ENCODE peak calls at places on chromosomes 6 and 20, in ten cellular contexts. One of them, this sample, is unnamed.

GRCh38 chr6:93786474-93787330 is 367.3 kb upstream of the EPHA7 start:
- DNase-seq in neural crest cell: no peak
- DNase-seq in coronary artery: no peak
- DNase-seq in fibroblast of pulmonary artery: no peak
- DNase-seq in fibroblast of lung: no peak
- DNase-seq in brain microvascular endothelial cell: peak
- DNase-seq in bronchial epithelial cell: no peak
- DNase-seq in ascending aorta: no peak
- DNase-seq in B cell: no peak
- DNase-seq in psoas muscle: no peak
- DNase-seq in this sample: no peak

GRCh38 chr20:64230461-64231145 is 24.9 kb upstream of the PCMTD2 start:
- DNase-seq in neural crest cell: no peak
- DNase-seq in coronary artery: no peak
- DNase-seq in fibroblast of pulmonary artery: no peak
- DNase-seq in fibroblast of lung: no peak
- DNase-seq in brain microvascular endothelial cell: no peak
- DNase-seq in bronchial epithelial cell: no peak
- DNase-seq in ascending aorta: no peak
- DNase-seq in B cell: no peak
- DNase-seq in psoas muscle: peak
- DNase-seq in this sample: no peak

GRCh38 chr20:13610205-13610604 is 28.5 kb downstream of the TASP1 start:
- DNase-seq in neural crest cell: no peak
- DNase-seq in coronary artery: no peak
- DNase-seq in fibroblast of pulmonary artery: no peak
- DNase-seq in fibroblast of lung: no peak
- DNase-seq in brain microvascular endothelial cell: no peak
- DNase-seq in bronchial epithelial cell: no peak
- DNase-seq in ascending aorta: no peak
- DNase-seq in B cell: no peak
- DNase-seq in psoas muscle: no peak
- DNase-seq in this sample: no peak

GRCh38 chr6:142088858-142089216 is 43.9 kb upstream of the GJE1 start:
- DNase-seq in neural crest cell: no peak
- DNase-seq in coronary artery: no peak
- DNase-seq in fibroblast of pulmonary artery: peak
- DNase-seq in fibroblast of lung: peak
- DNase-seq in brain microvascular endothelial cell: peak
- DNase-seq in bronchial epithelial cell: peak
- DNase-seq in ascending aorta: no peak
- DNase-seq in B cell: no peak
- DNase-seq in psoas muscle: no peak
- DNase-seq in this sample: no peak

GRCh38 chr20:59042796-59043621 is 423 bp upstream of the PRELID3B start:
- DNase-seq in neural crest cell: peak
- DNase-seq in coronary artery: peak
- DNase-seq in fibroblast of pulmonary artery: peak
- DNase-seq in fibroblast of lung: peak
- DNase-seq in brain microvascular endothelial cell: peak
- DNase-seq in bronchial epithelial cell: peak
- DNase-seq in ascending aorta: peak
- DNase-seq in B cell: peak
- DNase-seq in psoas muscle: peak
- DNase-seq in this sample: peak

GRCh38 chr20:60428651-60429050 is 470.4 kb downstream of the CDH26 start:
- DNase-seq in neural crest cell: no peak
- DNase-seq in coronary artery: no peak
- DNase-seq in fibroblast of pulmonary artery: no peak
- DNase-seq in fibroblast of lung: no peak
- DNase-seq in brain microvascular endothelial cell: no peak
- DNase-seq in bronchial epithelial cell: no peak
- DNase-seq in ascending aorta: no peak
- DNase-seq in B cell: no peak
- DNase-seq in psoas muscle: no peak
- DNase-seq in this sample: no peak

GRCh38 chr6:16764188-16764950 is 3.1 kb upstream of the ATXN1 start:
- DNase-seq in neural crest cell: no peak
- DNase-seq in coronary artery: no peak
- DNase-seq in fibroblast of pulmonary artery: peak
- DNase-seq in fibroblast of lung: peak
- DNase-seq in brain microvascular endothelial cell: peak
- DNase-seq in bronchial epithelial cell: peak
- DNase-seq in ascending aorta: no peak
- DNase-seq in B cell: no peak
- DNase-seq in psoas muscle: no peak
- DNase-seq in this sample: no peak

GRCh38 chr6:125421853-125422252 is 120.1 kb upstream of the HDDC2 start:
- DNase-seq in neural crest cell: peak
- DNase-seq in coronary artery: peak
- DNase-seq in fibroblast of pulmonary artery: peak
- DNase-seq in fibroblast of lung: peak
- DNase-seq in brain microvascular endothelial cell: peak
- DNase-seq in bronchial epithelial cell: peak
- DNase-seq in ascending aorta: peak
- DNase-seq in B cell: no peak
- DNase-seq in psoas muscle: peak
- DNase-seq in this sample: no peak

GRCh38 chr6:46098678-46099077 is 31.1 kb upstream of the ENPP4 start:
- DNase-seq in neural crest cell: no peak
- DNase-seq in coronary artery: no peak
- DNase-seq in fibroblast of pulmonary artery: no peak
- DNase-seq in fibroblast of lung: no peak
- DNase-seq in brain microvascular endothelial cell: no peak
- DNase-seq in bronchial epithelial cell: no peak
- DNase-seq in ascending aorta: no peak
- DNase-seq in B cell: no peak
- DNase-seq in psoas muscle: peak
- DNase-seq in this sample: no peak

GRCh38 chr6:15247750-15248450 is 2.0 kb downstream of the JARID2 start:
- DNase-seq in neural crest cell: peak
- DNase-seq in coronary artery: peak
- DNase-seq in fibroblast of pulmonary artery: peak
- DNase-seq in fibroblast of lung: peak
- DNase-seq in brain microvascular endothelial cell: peak
- DNase-seq in bronchial epithelial cell: peak
- DNase-seq in ascending aorta: peak
- DNase-seq in B cell: peak
- DNase-seq in psoas muscle: peak
- DNase-seq in this sample: no peak

GRCh38 chr6:13924949-13925881 is at the start of gene RNF182:
- DNase-seq in neural crest cell: no peak
- DNase-seq in coronary artery: no peak
- DNase-seq in fibroblast of pulmonary artery: no peak
- DNase-seq in fibroblast of lung: no peak
- DNase-seq in brain microvascular endothelial cell: no peak
- DNase-seq in bronchial epithelial cell: no peak
- DNase-seq in ascending aorta: no peak
- DNase-seq in B cell: no peak
- DNase-seq in psoas muscle: no peak
- DNase-seq in this sample: peak

GRCh38 chr6:112743343-112743742 is 396.2 kb downstream of the RFPL4B start:
- DNase-seq in neural crest cell: no peak
- DNase-seq in coronary artery: no peak
- DNase-seq in fibroblast of pulmonary artery: no peak
- DNase-seq in fibroblast of lung: peak
- DNase-seq in brain microvascular endothelial cell: no peak
- DNase-seq in bronchial epithelial cell: no peak
- DNase-seq in ascending aorta: no peak
- DNase-seq in B cell: no peak
- DNase-seq in psoas muscle: no peak
- DNase-seq in this sample: no peak

GRCh38 chr6:116329156-116329555 is 41.6 kb upstream of the DSE start:
- DNase-seq in neural crest cell: no peak
- DNase-seq in coronary artery: no peak
- DNase-seq in fibroblast of pulmonary artery: no peak
- DNase-seq in fibroblast of lung: no peak
- DNase-seq in brain microvascular endothelial cell: no peak
- DNase-seq in bronchial epithelial cell: no peak
- DNase-seq in ascending aorta: no peak
- DNase-seq in B cell: no peak
- DNase-seq in psoas muscle: no peak
- DNase-seq in this sample: no peak

GRCh38 chr20:25100914-25101313 is 19.0 kb upstream of the VSX1 start:
- DNase-seq in neural crest cell: no peak
- DNase-seq in coronary artery: no peak
- DNase-seq in fibroblast of pulmonary artery: no peak
- DNase-seq in fibroblast of lung: no peak
- DNase-seq in brain microvascular endothelial cell: no peak
- DNase-seq in bronchial epithelial cell: no peak
- DNase-seq in ascending aorta: no peak
- DNase-seq in B cell: no peak
- DNase-seq in psoas muscle: no peak
- DNase-seq in this sample: no peak

GRCh38 chr6:54802775-54803631 is 43.6 kb upstream of the FAM83B start:
- DNase-seq in neural crest cell: no peak
- DNase-seq in coronary artery: no peak
- DNase-seq in fibroblast of pulmonary artery: peak
- DNase-seq in fibroblast of lung: peak
- DNase-seq in brain microvascular endothelial cell: peak
- DNase-seq in bronchial epithelial cell: peak
- DNase-seq in ascending aorta: no peak
- DNase-seq in B cell: no peak
- DNase-seq in psoas muscle: no peak
- DNase-seq in this sample: no peak

DNA sequence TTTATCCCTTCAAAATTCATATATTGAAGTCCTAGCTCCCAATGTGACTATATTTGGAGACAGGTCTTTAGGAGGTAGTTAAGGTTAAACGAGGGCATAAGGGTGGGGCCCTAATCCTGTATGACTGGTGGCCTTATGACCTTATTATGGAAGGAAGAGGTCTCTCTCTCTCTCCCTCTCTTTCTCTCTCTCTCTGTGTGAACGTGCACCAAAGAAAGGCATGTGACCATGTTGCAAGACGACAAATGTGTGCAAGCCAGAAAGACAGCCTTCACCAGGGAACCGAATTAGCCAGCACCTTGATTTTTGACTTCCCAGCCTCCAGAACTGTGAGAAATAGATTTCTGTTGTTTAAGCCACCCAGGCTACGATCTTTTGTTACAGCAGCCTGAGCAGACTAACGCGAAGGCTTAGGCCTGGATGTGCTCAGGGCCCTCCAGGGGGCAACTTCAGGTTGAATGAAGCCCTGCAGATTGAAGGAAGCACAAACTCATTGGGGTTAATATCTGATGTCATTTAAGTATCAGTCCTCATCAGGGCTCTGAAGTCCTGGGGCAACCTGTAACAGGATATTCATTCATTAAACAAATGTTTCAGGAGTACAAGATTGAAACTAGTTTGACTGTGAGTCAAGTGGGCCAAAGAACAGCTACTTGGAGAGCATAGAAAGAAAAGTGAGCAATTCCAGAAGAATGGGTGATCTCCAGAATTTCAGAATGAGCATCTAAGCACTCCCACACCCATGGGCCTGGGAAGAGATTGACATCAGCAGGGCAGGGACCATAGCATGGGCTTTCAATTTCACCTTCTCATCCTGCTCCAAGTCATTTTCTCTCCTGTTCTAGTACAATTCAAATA is 157.4 kb upstream of the TNFAIP3 start:
- DNase-seq in neural crest cell: no peak
- DNase-seq in coronary artery: no peak
- DNase-seq in fibroblast of pulmonary artery: peak
- DNase-seq in fibroblast of lung: peak
- DNase-seq in brain microvascular endothelial cell: peak
- DNase-seq in bronchial epithelial cell: peak
- DNase-seq in ascending aorta: no peak
- DNase-seq in B cell: no peak
- DNase-seq in psoas muscle: no peak
- DNase-seq in this sample: no peak
- TF ChIP-seq CTCF in neural crest cell: no peak
- TF ChIP-seq CTCF in coronary artery: no peak
- TF ChIP-seq CTCF in fibroblast of pulmonary artery: no peak
- TF ChIP-seq CTCF in fibroblast of lung: no peak
- TF ChIP-seq CTCF in brain microvascular endothelial cell: no peak
- TF ChIP-seq CTCF in bronchial epithelial cell: no peak
- TF ChIP-seq CTCF in ascending aorta: no peak
- TF ChIP-seq CTCF in B cell: no peak
- TF ChIP-seq CTCF in psoas muscle: no peak
- TF ChIP-seq CTCF in this sample: no peak

DNA sequence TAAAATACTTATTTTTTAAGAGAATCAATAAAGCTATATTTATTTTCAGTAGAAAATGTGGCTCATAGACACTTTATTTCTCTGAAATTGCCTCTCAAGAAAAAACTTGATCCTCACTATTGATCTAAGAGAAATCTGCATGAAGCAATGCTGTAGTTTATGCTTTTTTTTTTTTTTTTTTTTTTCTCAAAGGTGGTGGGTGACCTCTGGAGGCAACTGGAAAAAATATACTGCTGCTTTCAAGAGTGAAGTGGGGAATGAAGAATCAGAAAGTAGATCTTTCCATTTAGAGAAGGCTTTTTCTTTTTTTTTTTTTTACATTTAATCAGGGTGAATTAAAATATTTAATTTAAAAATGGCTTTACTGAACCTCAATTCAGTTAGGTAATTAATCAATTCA is 169.3 kb downstream of the SLC16A10 start:
- DNase-seq in neural crest cell: no peak
- DNase-seq in coronary artery: no peak
- DNase-seq in fibroblast of pulmonary artery: peak
- DNase-seq in fibroblast of lung: no peak
- DNase-seq in brain microvascular endothelial cell: no peak
- DNase-seq in bronchial epithelial cell: no peak
- DNase-seq in ascending aorta: no peak
- DNase-seq in B cell: no peak
- DNase-seq in psoas muscle: no peak
- DNase-seq in this sample: no peak
- TF ChIP-seq CTCF in neural crest cell: peak
- TF ChIP-seq CTCF in coronary artery: no peak
- TF ChIP-seq CTCF in fibroblast of pulmonary artery: peak
- TF ChIP-seq CTCF in fibroblast of lung: no peak
- TF ChIP-seq CTCF in brain microvascular endothelial cell: peak
- TF ChIP-seq CTCF in bronchial epithelial cell: no peak
- TF ChIP-seq CTCF in ascending aorta: no peak
- TF ChIP-seq CTCF in B cell: no peak
- TF ChIP-seq CTCF in psoas muscle: peak
- TF ChIP-seq CTCF in this sample: no peak

DNA sequence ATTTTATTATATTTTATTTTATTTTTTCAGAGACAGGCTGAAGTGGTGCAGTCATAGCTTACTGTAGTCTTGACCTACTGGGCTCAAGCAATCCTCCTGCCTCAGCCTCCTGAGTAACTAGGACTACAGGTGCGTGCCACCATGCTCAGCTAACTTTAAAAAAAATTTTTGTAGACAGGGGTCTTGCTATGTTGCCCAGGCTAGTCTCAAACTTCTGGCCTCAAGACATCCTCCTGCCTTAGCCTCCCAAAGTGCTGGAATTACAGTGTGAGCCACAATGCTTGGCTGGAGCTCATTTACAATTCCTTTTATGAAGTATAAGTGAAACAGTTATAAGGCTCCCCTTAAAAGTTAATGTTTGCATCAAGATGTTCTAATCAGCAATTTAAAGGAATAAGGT is 14.5 kb downstream of the FUCA2 start:
- DNase-seq in neural crest cell: no peak
- DNase-seq in coronary artery: no peak
- DNase-seq in fibroblast of pulmonary artery: no peak
- DNase-seq in fibroblast of lung: no peak
- DNase-seq in brain microvascular endothelial cell: no peak
- DNase-seq in bronchial epithelial cell: no peak
- DNase-seq in ascending aorta: no peak
- DNase-seq in B cell: no peak
- DNase-seq in psoas muscle: no peak
- DNase-seq in this sample: no peak
- TF ChIP-seq CTCF in neural crest cell: no peak
- TF ChIP-seq CTCF in coronary artery: no peak
- TF ChIP-seq CTCF in fibroblast of pulmonary artery: no peak
- TF ChIP-seq CTCF in fibroblast of lung: no peak
- TF ChIP-seq CTCF in brain microvascular endothelial cell: no peak
- TF ChIP-seq CTCF in bronchial epithelial cell: no peak
- TF ChIP-seq CTCF in ascending aorta: no peak
- TF ChIP-seq CTCF in B cell: no peak
- TF ChIP-seq CTCF in psoas muscle: no peak
- TF ChIP-seq CTCF in this sample: no peak

GRCh38 chr6:30490031-30490876 is 945 bp downstream of the HLA-E start:
- DNase-seq in neural crest cell: peak
- DNase-seq in coronary artery: no peak
- DNase-seq in fibroblast of pulmonary artery: peak
- DNase-seq in fibroblast of lung: peak
- DNase-seq in brain microvascular endothelial cell: peak
- DNase-seq in bronchial epithelial cell: peak
- DNase-seq in ascending aorta: peak
- DNase-seq in B cell: peak
- DNase-seq in psoas muscle: peak
- DNase-seq in this sample: peak
- TF ChIP-seq CTCF in neural crest cell: no peak
- TF ChIP-seq CTCF in coronary artery: no peak
- TF ChIP-seq CTCF in fibroblast of pulmonary artery: no peak
- TF ChIP-seq CTCF in fibroblast of lung: no peak
- TF ChIP-seq CTCF in brain microvascular endothelial cell: no peak
- TF ChIP-seq CTCF in bronchial epithelial cell: no peak
- TF ChIP-seq CTCF in ascending aorta: no peak
- TF ChIP-seq CTCF in B cell: no peak
- TF ChIP-seq CTCF in psoas muscle: no peak
- TF ChIP-seq CTCF in this sample: no peak

This sample was measured in osteocyte.